ENCODE peak calls at places on chromosomes 11 and 22, in six cellular contexts. C, E, L, T, X and K are unnamed samples. For H3K4me1, the result is how much of the 10 kb centered on the place peaks cover.

GRCh38 chr11:44120169-44120568 is 24.7 kb downstream of the EXT2 start:
- DNase-seq in C (peak), E (peak), L (no peak), T (no peak), X (no peak), K (no peak)

GRCh38 chr22:22520667-22521602 is 865 bp upstream of the ZNF280A start:
- DNase-seq in C (peak), E (no peak), L (peak), T (peak), X (no peak), K (peak)

GRCh38 chr22:26568207-26568706 is 21.7 kb downstream of the TPST2 start:
- DNase-seq in C (peak), E (no peak), L (peak), T (peak), X (no peak), K (no peak)

GRCh38 chr22:20159088-20159487 is 8.2 kb upstream of the CCDC188 start:
- DNase-seq in C (peak), E (no peak), L (no peak), T (no peak), X (no peak), K (no peak)

GRCh38 chr11:43987384-43988039 is 45.1 kb downstream of the C11orf96 start:
- DNase-seq in C (no peak), E (peak), L (peak), T (peak), X (no peak), K (no peak)

GRCh38 chr11:339963-340362 is 19.3 kb upstream of the IFITM3 start:
- DNase-seq in C (no peak), E (no peak), L (no peak), T (no peak), X (no peak), K (no peak)

GRCh38 chr11:96169250-96169649 is 173.7 kb downstream of the MAML2 start:
- DNase-seq in C (no peak), E (peak), L (no peak), T (no peak), X (no peak), K (no peak)

GRCh38 chr11:86941077-86941870 is 13.9 kb downstream of the FZD4 start:
- DNase-seq in C (no peak), E (peak), L (peak), T (no peak), X (no peak), K (no peak)

GRCh38 chr22:46073683-46074504 is 76.4 kb upstream of the PPARA start:
- DNase-seq in C (no peak), E (peak), L (peak), T (no peak), X (no peak), K (peak)

GRCh38 chr11:12625438-12626071 is 48.7 kb upstream of the TEAD1 start:
- DNase-seq in C (no peak), E (peak), L (peak), T (no peak), X (no peak), K (no peak)

GRCh38 chr22:38069372-38070249 is 12.4 kb downstream of the PICK1 start:
- DNase-seq in C (peak), E (peak), L (peak), T (peak), X (no peak), K (peak)

GRCh38 chr11:113562981-113563461 is 87.8 kb upstream of the DRD2 start:
- DNase-seq in C (no peak), E (peak), L (no peak), T (no peak), X (no peak), K (no peak)

GRCh38 chr11:109970516-109971183 is 122.5 kb upstream of the ZC3H12C start:
- DNase-seq in C (no peak), E (no peak), L (no peak), T (no peak), X (no peak), K (no peak)

GRCh38 chr11:118238947-118239346 is 13.2 kb downstream of the MPZL3 start:
- DNase-seq in C (no peak), E (no peak), L (no peak), T (no peak), X (no peak), K (no peak)

GRCh38 chr11:16030664-16031063 is 325.7 kb downstream of the SOX6 start:
- DNase-seq in C (no peak), E (no peak), L (peak), T (no peak), X (no peak), K (no peak)

GRCh38 chr11:91081440-91082088 is 858.7 kb upstream of the CHORDC1 start:
- DNase-seq in C (no peak), E (peak), L (peak), T (peak), X (no peak), K (no peak)

GRCh38 chr11:12285106-12285505 is 92.3 kb upstream of the PARVA start:
- DNase-seq in C (no peak), E (peak), L (peak), T (no peak), X (no peak), K (no peak)

GRCh38 chr11:70804174-70804855 is 406.0 kb downstream of the CTTN start:
- DNase-seq in C (no peak), E (no peak), L (no peak), T (no peak), X (no peak), K (no peak)

GRCh38 chr11:72413914-72414628 is 20.3 kb downstream of the CLPB start:
- DNase-seq in C (peak), E (peak), L (peak), T (peak), X (peak), K (peak)

GRCh38 chr11:57424802-57425564 is 1.9 kb downstream of the SLC43A3 start:
- DNase-seq in C (peak), E (peak), L (peak), T (peak), X (no peak), K (peak)

GRCh38 chr22:29203456-29203855 is 2.2 kb upstream of the EMID1 start:
- DNase-seq in C (no peak), E (no peak), L (no peak), T (no peak), X (no peak), K (no peak)

DNA sequence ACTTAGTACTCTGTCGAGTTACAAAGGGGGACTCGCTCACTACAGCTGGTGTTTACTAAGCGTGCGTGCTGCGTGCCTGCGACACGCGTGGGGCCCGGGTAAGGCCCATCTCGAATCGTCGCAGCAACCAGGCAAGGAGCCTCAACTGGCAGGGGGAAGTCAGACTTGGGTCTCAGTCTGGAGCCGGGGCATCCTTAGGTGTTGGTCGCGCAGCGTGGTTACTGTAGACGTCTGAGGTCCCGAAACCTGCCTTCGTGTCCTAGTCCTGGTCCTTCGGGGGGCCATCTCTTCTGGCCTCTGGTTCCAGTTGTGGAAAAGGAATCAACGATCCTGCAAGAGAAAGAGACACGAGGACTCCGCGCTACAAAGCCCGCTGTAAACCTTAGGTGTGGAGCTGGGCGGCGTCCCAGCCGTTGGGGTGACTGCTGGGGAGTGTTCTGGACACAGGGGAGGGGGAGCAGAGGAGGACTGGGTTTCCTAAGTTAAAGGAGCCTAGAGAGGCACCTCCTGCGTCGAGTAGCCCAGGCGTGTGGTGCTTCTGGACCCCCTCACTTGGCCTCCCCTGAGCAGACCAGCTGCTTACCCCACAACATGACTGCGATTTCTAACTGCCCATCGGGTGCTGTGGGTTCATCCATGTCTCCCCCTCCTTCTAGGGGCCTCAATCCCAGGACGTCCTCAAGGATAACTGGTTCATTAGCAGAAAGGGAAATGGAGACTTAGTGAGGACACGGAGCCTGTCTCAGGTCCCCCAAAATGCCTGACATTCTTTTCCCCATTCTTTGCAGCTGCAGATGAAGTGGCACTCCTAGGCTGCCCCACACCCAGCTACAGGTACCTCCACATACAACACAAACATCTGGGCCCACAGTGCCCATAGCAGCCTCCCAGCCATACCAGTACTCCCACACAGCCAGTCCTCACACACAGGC is 4.9 kb upstream of the WNT11 start:
- DNase-seq in C (no peak), E (no peak), L (no peak), T (no peak), X (no peak), K (no peak)
- H3K4me1 ChIP-seq in C (under half), E (under half), L (under half), T (under half), X (under half), K (under half)

DNA sequence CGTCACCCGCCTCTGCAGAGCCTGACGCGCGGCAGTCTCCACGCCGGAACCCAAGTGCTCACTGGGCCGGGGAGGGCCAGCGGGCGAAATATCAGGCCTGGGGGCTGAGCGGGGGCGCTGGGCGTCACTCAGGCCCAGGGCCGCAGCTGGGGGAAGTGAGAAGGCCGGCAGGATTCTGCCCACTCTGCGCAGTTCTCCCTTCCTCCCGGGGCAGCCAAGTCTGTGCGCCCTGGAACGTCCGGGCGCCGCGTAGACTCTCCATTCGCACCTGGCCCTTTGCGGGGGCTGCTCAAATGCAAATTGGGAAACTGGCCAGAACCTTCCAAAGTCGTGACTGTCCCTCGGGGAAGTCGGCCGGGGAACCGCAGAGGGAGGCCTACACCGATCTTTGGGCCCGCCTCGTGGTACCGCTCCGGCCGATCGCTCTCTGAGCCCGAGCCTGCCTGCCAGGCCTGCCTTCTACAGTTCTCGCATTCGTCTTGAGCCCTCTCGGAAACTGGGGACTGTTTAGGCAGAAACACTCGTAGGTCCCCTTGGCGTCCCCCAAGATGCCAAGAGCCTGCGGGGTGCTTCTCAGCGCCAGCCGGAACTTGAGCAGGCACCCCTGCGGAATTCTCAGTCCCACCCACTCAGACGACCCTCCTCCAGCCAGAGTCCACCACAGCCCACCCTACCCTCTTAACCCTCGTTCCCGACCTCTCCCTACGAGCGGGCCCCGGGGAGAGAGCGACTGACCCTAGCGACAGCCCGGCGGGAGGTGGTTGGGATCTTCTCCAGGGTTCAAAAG is 2.1 kb upstream of the SLC6A5 start:
- DNase-seq in C (peak), E (no peak), L (no peak), T (no peak), X (no peak), K (no peak)
- H2AFZ ChIP-seq in C (peak), E (no peak), L (no peak), T (no peak), X (no peak), K (no peak)

GRCh38 chr11:64866173-64866491 is 12.3 kb downstream of the EHD1 start:
- DNase-seq in C (no peak), E (no peak), L (no peak), T (no peak), X (no peak), K (no peak)

GRCh38 chr11:64869571-64870175 is 8.7 kb downstream of the EHD1 start:
- DNase-seq in C (peak), E (no peak), L (no peak), T (no peak), X (no peak), K (no peak)

GRCh38 chr11:64865286-64866172 is 12.9 kb downstream of the EHD1 start:
- DNase-seq in C (no peak), E (peak), L (peak), T (no peak), X (no peak), K (no peak)

GRCh38 chr11:64868904-64869570 is 9.4 kb downstream of the EHD1 start:
- DNase-seq in C (no peak), E (peak), L (peak), T (no peak), X (no peak), K (no peak)

GRCh38 chr11:64867748-64868462 is 10.5 kb downstream of the EHD1 start:
- DNase-seq in C (no peak), E (no peak), L (no peak), T (no peak), X (no peak), K (no peak)
- H3K4me1 ChIP-seq in C (under half), E (half or more), L (half or more), T (half or more), X (half or more), K (under half)

DNA sequence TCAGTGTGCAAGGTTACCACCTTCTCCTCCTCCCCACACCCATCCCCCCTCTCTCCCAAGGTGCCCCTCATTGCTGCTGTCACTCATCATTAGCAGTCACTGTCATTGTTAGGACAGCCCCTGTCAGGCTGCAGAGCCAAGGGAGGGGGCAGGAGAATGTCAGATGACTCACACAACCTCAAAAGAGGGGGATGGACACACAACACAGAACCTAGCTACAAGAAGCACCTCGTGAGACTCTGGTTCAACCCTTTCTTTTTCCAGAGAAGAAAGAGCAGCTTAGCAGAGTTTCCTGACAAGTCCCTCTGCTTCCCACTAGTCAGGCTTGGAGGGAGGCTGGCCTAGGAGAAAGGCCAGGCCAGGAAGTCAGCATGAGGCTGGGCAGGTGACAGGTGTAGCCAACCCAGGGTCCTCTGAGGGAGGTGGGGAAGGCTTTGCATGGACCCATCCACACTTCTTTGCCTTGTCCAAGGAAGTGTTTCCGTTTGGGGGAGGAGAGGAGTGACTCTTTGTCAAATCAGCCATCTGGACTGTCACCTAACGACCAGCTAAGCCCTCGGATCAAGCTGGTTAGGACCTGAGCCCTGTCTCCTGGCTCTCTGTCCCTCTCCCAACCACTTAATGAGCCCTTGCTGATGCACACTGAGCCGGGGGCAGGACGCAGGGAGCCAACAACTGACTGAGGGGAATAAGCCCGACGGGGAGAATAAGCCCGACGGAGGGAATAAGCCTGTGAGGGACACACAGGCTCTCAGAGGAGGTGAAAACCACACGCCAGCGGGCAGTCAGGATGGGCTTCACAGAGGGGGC is 18.3 kb downstream of the ADORA2A start:
- DNase-seq in C (peak), E (no peak), L (no peak), T (no peak), X (no peak), K (no peak)
- H2AFZ ChIP-seq in C (no peak), E (no peak), L (peak), T (no peak), X (no peak), K (no peak)

DNA sequence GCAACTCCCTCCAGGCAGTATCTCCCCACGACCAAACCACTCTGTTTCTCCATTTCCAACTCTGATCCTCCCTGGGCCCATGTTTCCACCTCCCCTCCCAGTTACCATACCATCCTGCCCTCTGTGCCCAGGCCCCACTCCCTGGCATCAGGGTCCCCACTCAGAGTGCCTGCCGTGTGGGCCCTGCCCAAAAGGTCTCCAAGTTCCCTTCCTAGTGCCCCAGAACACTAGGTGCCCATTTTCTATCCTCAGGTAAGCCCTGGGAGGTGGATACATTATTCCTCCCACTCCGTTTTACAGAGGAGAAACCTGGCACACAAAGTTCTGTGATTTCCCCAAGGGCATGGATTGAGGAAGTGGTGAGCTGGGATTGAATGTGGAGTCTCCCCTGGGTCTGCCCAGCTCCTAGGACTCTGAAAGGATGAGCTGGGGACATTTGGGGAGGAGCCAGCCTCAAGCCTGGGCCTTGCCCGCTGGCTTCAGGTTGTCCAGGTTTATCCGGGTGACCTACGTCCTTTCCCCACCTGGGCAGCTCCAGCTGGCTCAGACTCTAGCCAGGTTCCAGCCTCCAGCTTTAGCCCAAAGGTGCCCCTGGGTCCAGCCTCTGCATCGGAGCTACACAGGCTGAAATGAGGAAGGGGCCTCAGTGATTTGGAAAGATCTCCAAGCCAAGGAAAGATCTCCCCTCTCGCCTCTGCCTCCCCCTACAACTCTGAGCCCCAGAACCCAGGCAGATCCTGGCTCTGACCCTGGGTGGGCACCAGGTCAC is 2.2 kb upstream of the GSTT4 start:
- DNase-seq in C (no peak), E (no peak), L (no peak), T (no peak), X (no peak), K (no peak)
- H3K4me1 ChIP-seq in C (under half), E (under half), L (under half), T (under half), X (under half), K (under half)

DNA sequence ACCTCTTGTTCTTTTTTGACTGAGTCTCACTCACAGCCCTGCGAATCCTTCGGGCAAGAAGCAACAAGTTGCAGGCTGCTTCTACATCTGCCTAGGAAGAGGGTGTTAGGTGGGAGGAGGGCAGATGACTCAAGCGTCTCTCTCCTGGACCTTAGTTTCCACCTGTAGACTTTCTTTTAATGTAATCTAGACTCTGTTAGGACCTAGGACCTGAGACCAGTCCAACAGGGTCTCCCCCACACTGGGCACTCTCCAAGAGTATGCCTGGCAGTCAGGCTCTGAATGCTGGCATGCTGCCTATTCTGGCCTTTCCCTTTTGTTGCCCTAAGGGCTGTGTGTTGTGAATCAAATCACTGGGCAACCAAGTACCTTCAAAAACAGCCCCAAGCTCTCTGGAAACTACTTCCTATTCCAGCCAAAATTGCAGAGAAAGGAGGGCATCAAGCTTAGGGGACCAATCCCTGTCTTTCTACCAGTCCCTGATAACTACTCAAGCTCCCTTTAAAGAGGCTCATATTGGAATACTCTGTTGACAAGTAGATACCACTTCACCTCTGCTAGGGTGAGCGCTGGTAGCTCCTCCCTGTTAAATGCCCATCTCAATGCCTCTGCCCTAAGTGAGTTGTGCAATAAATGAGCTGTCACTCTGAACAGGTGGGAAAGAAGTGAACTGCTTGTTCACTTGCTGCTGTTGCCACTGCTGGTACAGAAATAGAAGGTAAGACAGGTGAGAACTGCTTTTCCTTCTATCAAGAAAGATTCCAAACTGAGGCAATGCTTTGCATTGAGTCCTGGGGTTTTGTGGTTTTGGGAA is at the start of gene BBOX1:
- DNase-seq in C (no peak), E (no peak), L (no peak), T (no peak), X (no peak), K (no peak)
- H2AFZ ChIP-seq in C (peak), E (no peak), L (no peak), T (no peak), X (no peak), K (no peak)